ENCODE peak calls at places on chromosomes 3 and 15, in seven cellular contexts. R is heart left ventricle, A is A673, O is HFFc6, F is WTC11, Q is GM10248, X is IMR-90. V is an unnamed sample.

GRCh38 chr3:101780661-101781060 is 1.6 kb downstream of the NXPE3 start:
- DNase-seq in X (peak; percentile 91), A (peak; percentile 61), O (peak; percentile 86), R (no peak), F (no peak), Q (no peak), V (no peak)

GRCh38 chr15:48547305-48547704 is 98.2 kb downstream of the FBN1 start:
- DNase-seq in A (no peak), F (no peak), R (no peak), Q (no peak), X (peak; percentile 72), O (no peak), V (no peak)

GRCh38 chr3:40237892-40238571 is 71.5 kb upstream of the EIF1B start:
- DNase-seq in X (peak; percentile 2), Q (no peak), F (peak; percentile 20), O (peak; percentile 9), R (peak; percentile 19), A (no peak), V (no peak)

GRCh38 chr15:61715082-61715481 is 345.2 kb downstream of the VPS13C start:
- DNase-seq in O (no peak), Q (no peak), F (no peak), A (no peak), R (no peak), X (no peak), V (no peak)

GRCh38 chr15:39188930-39189329 is 391.9 kb upstream of the THBS1 start:
- DNase-seq in F (no peak), R (no peak), X (peak; percentile 89), O (peak; percentile 92), Q (no peak), A (no peak), V (no peak)

GRCh38 chr3:76324101-76324500 is 538.8 kb upstream of the ZNF717 start:
- DNase-seq in A (no peak), Q (no peak), F (no peak), R (no peak), X (peak; percentile 64), O (no peak), V (no peak)

GRCh38 chr3:170632780-170633179 is 46.9 kb upstream of the SLC7A14 start:
- DNase-seq in A (no peak), F (no peak), Q (peak; percentile 73), X (no peak), O (no peak), R (no peak), V (no peak)

GRCh38 chr3:46712191-46713047 is 5.2 kb downstream of the PRSS50 start:
- DNase-seq in R (no peak), Q (no peak), O (no peak), A (no peak), X (no peak), F (peak; percentile 5), V (no peak)

GRCh38 chr3:52827866-52828376 is 2.6 kb downstream of the ITIH4 start:
- DNase-seq in O (no peak), F (no peak), A (no peak), Q (no peak), R (no peak), X (no peak), V (no peak)

GRCh38 chr3:88713233-88713691 is 394.2 kb upstream of the EPHA3 start:
- DNase-seq in Q (no peak), R (no peak), A (no peak), X (peak; percentile 25), F (no peak), O (peak; percentile 25), V (no peak)

GRCh38 chr3:138051946-138052802 is 42.2 kb downstream of the CLDN18 start:
- DNase-seq in R (no peak), O (peak; percentile 50), F (peak; percentile 59), A (peak; percentile 53), Q (peak; percentile 42), X (peak; percentile 62), V (no peak)

GRCh38 chr15:73156431-73157191 is 104.3 kb downstream of the NEO1 start:
- DNase-seq in R (no peak), A (no peak), Q (no peak), X (no peak), F (no peak), O (no peak), V (no peak)
- TF ChIP-seq CTCF in R (no peak), A (peak; percentile 13), Q (no peak), X (no peak), F (no peak), O (no peak), V (no peak)

GRCh38 chr3:188929138-188929537 is 242.6 kb upstream of the TPRG1 start:
- DNase-seq in O (no peak), X (no peak), Q (no peak), R (no peak), F (no peak), A (no peak), V (no peak)
- TF ChIP-seq CTCF in O (peak; percentile 31), X (no peak), Q (no peak), R (no peak), F (no peak), A (no peak), V (no peak)

GRCh38 chr3:176514297-176514696 is 683.0 kb downstream of the TBL1XR1 start:
- DNase-seq in O (no peak), A (peak; percentile 68), R (peak; percentile 8), F (peak; percentile 75), Q (no peak), X (peak; percentile 42), V (no peak)
- TF ChIP-seq CTCF in O (peak; percentile 89), A (peak; percentile 54), R (peak; percentile 33), F (peak; percentile 92), Q (peak; percentile 19), X (peak; percentile 54), V (peak; percentile 40)

GRCh38 chr3:36840453-36840921 is 76.1 kb upstream of the DCLK3 start:
- DNase-seq in O (no peak), X (no peak), R (no peak), A (no peak), Q (no peak), F (no peak), V (no peak)

GRCh38 chr3:36842275-36842674 is 77.9 kb upstream of the DCLK3 start:
- DNase-seq in X (no peak), Q (no peak), A (no peak), O (no peak), F (no peak), R (no peak), V (no peak)

GRCh38 chr3:36833160-36833814 is 68.9 kb upstream of the DCLK3 start:
- DNase-seq in O (no peak), F (no peak), X (no peak), Q (no peak), A (no peak), R (no peak), V (no peak)

GRCh38 chr3:36832406-36832805 is 68.1 kb upstream of the DCLK3 start:
- DNase-seq in Q (no peak), A (no peak), F (no peak), X (no peak), O (no peak), R (no peak), V (no peak)

DNA sequence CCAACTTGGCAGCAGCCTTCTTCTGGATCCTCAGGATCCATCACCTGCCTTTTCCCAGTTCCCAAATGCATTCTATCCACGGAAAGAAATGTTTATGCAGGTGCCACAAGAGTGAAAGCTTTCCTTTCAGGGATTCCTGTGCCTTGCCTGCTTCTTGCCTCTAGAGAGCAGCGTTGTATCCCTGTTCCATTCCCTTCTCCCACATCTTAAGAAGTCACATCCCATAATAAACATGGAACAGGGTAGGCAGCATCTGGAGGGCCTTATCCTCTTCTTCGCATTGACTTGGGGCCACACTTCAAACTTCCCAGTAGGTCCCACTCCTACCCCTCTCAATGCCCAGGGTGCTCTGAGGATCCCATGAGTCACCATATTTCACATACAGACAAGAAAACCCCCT is 72.7 kb upstream of the DCLK3 start:
- DNase-seq in F (no peak), X (no peak), Q (no peak), R (no peak), A (peak; percentile 37), O (no peak), V (no peak)
- TF ChIP-seq CTCF in F (no peak), X (peak; percentile 15), Q (peak; percentile 7), R (no peak), A (peak; percentile 71), O (no peak), V (no peak)

DNA sequence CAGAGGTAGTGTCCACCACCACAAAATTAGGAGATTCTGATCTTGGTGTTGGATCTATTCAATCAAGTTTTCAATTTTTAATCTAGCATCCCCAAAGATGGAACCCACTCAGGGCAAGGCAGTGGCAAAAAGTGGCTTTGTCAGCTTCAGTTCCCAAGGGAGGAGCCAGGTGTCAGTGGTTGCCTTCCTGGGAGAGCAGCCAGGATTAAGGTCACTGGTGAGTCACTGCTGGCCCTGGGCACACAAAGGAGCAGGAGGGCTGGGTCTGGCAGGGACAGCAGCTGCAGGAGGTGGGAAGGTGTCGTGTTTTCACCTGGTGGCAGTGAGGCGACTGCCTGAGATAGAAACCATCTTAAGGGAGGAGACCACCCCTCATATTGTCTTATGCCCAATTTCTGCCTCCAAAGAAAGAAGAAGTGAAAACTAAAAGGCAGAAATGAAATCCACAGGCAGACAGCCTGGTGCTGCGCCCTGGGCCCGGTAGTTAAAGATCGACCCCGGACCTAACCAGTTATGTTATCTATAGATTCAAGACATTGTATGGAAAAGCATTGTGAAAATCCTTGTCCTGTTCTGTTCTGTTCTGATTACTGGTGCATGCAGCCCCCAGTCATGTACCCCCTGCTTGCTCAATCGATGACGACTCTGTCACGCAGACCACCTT is 5.9 kb upstream of the KLHL25 start:
- DNase-seq in R (peak; percentile 62), A (no peak), Q (no peak), F (no peak), O (peak; percentile 76), X (peak; percentile 61), V (no peak)
- TF ChIP-seq CTCF in R (no peak), A (no peak), Q (no peak), F (no peak), O (peak; percentile 35), X (no peak), V (no peak)

GRCh38 chr3:175149675-175150074 is 290.5 kb downstream of the NAALADL2 start:
- DNase-seq in X (peak; percentile 5), R (no peak), O (no peak), Q (no peak), F (no peak), A (no peak), V (peak; percentile 49)

GRCh38 chr3:175150812-175151411 is 291.8 kb downstream of the NAALADL2 start:
- DNase-seq in R (no peak), Q (no peak), A (no peak), X (peak; percentile 4), O (no peak), F (no peak), V (no peak)

GRCh38 chr3:175144368-175144767 is 285.2 kb downstream of the NAALADL2 start:
- DNase-seq in R (no peak), O (no peak), Q (no peak), F (no peak), X (no peak), A (no peak), V (no peak)

GRCh38 chr3:175146258-175146657 is 287.1 kb downstream of the NAALADL2 start:
- DNase-seq in R (no peak), Q (no peak), A (peak; percentile 3), X (peak; percentile 56), O (peak; percentile 39), F (no peak), V (no peak)
- TF ChIP-seq CTCF in R (no peak), Q (no peak), A (peak; percentile 46), X (peak; percentile 58), O (peak; percentile 76), F (no peak), V (no peak)

GRCh38 chr3:9581742-9582141 is 28.1 kb upstream of the LHFPL4 start:
- DNase-seq in Q (no peak), R (no peak), O (no peak), A (no peak), F (no peak), X (no peak), V (no peak)
- TF ChIP-seq CTCF in Q (no peak), R (no peak), O (no peak), A (no peak), F (no peak), X (no peak), V (no peak)